ENCODE peak calls at places on chromosome 5, in four cellular contexts. O is GM23248, N is fibroblast of lung, Q is mammary epithelial cell. F is an unnamed sample.

GRCh38 chr5:179526978-179527377 is 23.4 kb upstream of the RUFY1 start:
- DNase-seq in O (no peak), N (no peak), Q (no peak), F (no peak)

GRCh38 chr5:163310992-163311391 is 126.4 kb upstream of the CCNG1 start:
- DNase-seq in O (no peak), N (no peak), Q (no peak), F (no peak)

GRCh38 chr5:81268797-81269196 is 32.6 kb upstream of the ZCCHC9 start:
- DNase-seq in O (peak), N (peak), Q (peak), F (peak)

GRCh38 chr5:115457985-115458384 is 86.6 kb downstream of the FEM1C start:
- DNase-seq in O (no peak), N (peak), Q (no peak), F (no peak)

GRCh38 chr5:44774279-44774880 is 34.4 kb upstream of the MRPS30 start:
- DNase-seq in O (peak), N (peak), Q (peak), F (peak)

GRCh38 chr5:147918101-147918500 is 11.8 kb upstream of the C5orf46 start:
- DNase-seq in O (peak), N (peak), Q (peak), F (peak)

GRCh38 chr5:94870496-94871214 is 252.2 kb downstream of the SLF1 start:
- DNase-seq in O (no peak), N (no peak), Q (no peak), F (no peak)

GRCh38 chr5:157743163-157744054 is at the start of gene LSM11:
- DNase-seq in O (peak), N (peak), Q (peak), F (peak)

GRCh38 chr5:60196382-60197113 is 303.0 kb upstream of the PDE4D start:
- DNase-seq in O (peak), N (peak), Q (peak), F (peak)

GRCh38 chr5:13957032-13957645 is 12.7 kb upstream of the DNAH5 start:
- DNase-seq in O (peak), N (peak), Q (peak), F (peak)

GRCh38 chr5:72363146-72363802 is 43.1 kb downstream of the PTCD2 start:
- DNase-seq in O (peak), N (peak), Q (peak), F (peak)

GRCh38 chr5:169081008-169081724 is 219.8 kb downstream of the SLIT3 start:
- DNase-seq in O (no peak), N (no peak), Q (no peak), F (no peak)
- H3K4me2 ChIP-seq in O (no peak), N (no peak), Q (no peak), F (no peak)

DNA sequence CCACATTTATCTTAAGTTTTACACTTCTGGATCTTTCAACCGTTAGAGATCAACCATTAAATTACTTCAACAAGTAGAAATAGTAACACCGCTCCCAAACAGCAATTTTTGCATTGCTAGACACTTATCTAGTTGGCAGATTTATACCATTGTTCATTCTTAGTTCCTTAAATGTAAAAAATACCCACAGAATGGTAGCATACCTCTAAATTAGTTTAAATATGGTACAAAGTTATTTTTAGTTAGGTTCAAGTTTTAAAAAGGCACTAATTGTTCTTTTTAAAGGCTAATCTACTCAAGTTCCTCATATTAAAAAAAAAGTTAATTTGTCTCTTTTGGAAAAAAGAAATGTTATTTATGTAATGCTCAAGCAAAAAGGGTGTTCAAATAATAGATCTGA is 8.1 kb downstream of the PFDN1 start:
- DNase-seq in O (no peak), N (no peak), Q (no peak), F (no peak)
- H3K4me2 ChIP-seq in O (peak), N (no peak), Q (peak), F (no peak)

GRCh38 chr5:159735749-159736660 is 180.3 kb upstream of the ADRA1B start:
- DNase-seq in O (peak), N (peak), Q (peak), F (no peak)

GRCh38 chr5:159737263-159737662 is 179.0 kb upstream of the ADRA1B start:
- DNase-seq in O (no peak), N (no peak), Q (no peak), F (no peak)

GRCh38 chr5:159734366-159734765 is 181.9 kb upstream of the ADRA1B start:
- DNase-seq in O (no peak), N (no peak), Q (no peak), F (no peak)

GRCh38 chr5:159735036-159735435 is 181.2 kb upstream of the ADRA1B start:
- DNase-seq in O (no peak), N (no peak), Q (no peak), F (no peak)

GRCh38 chr5:159736844-159737243 is 179.4 kb upstream of the ADRA1B start:
- DNase-seq in O (no peak), N (no peak), Q (no peak), F (no peak)
- H3K4me2 ChIP-seq in O (no peak), N (no peak), Q (no peak), F (no peak)

GRCh38 chr5:16807475-16807874 is 128.6 kb downstream of the MYO10 start:
- DNase-seq in O (no peak), N (peak), Q (no peak), F (no peak)
- H3K4me2 ChIP-seq in O (no peak), N (no peak), Q (no peak), F (no peak)

GRCh38 chr5:73591698-73592501 is 26.4 kb downstream of the UTP15 start:
- DNase-seq in O (peak), N (peak), Q (peak), F (no peak)
- H3K4me2 ChIP-seq in O (peak), N (no peak), Q (no peak), F (no peak)

F was measured in osteoblast.